ENCODE peak calls at places on chromosome 16, in four cellular contexts. One of them, this sample, is unnamed.

GRCh38 chr16:88691924-88692560 is 5.7 kb upstream of the SNAI3 start:
- DNase-seq in NB4: peak
- DNase-seq in breast epithelium: no peak
- DNase-seq in adrenal gland: no peak
- DNase-seq in this sample: no peak

GRCh38 chr16:1300664-1301476 is 8.6 kb upstream of the UBE2I start:
- DNase-seq in NB4: peak
- DNase-seq in breast epithelium: peak
- DNase-seq in adrenal gland: peak
- DNase-seq in this sample: peak

GRCh38 chr16:25106567-25107465 is 4.7 kb upstream of the LCMT1 start:
- DNase-seq in NB4: peak
- DNase-seq in breast epithelium: peak
- DNase-seq in adrenal gland: peak
- DNase-seq in this sample: peak

GRCh38 chr16:29775742-29776408 is 2.2 kb upstream of the ZG16 start:
- DNase-seq in NB4: no peak
- DNase-seq in breast epithelium: no peak
- DNase-seq in adrenal gland: no peak
- DNase-seq in this sample: no peak

GRCh38 chr16:88624977-88625576 is 13.3 kb upstream of the IL17C start:
- DNase-seq in NB4: no peak
- DNase-seq in breast epithelium: no peak
- DNase-seq in adrenal gland: no peak
- DNase-seq in this sample: no peak

GRCh38 chr16:78005881-78006280 is 16.5 kb upstream of the CLEC3A start:
- DNase-seq in NB4: peak
- DNase-seq in breast epithelium: no peak
- DNase-seq in adrenal gland: no peak
- DNase-seq in this sample: no peak

GRCh38 chr16:9797306-9797705 is 384.9 kb downstream of the GRIN2A start:
- DNase-seq in NB4: no peak
- DNase-seq in breast epithelium: no peak
- DNase-seq in adrenal gland: no peak
- DNase-seq in this sample: no peak

GRCh38 chr16:63922563-63922962 is 1199.3 kb downstream of the CDH11 start:
- DNase-seq in NB4: no peak
- DNase-seq in breast epithelium: no peak
- DNase-seq in adrenal gland: no peak
- DNase-seq in this sample: no peak

GRCh38 chr16:10668322-10669045 is 26.2 kb downstream of the TEKT5 start:
- DNase-seq in NB4: peak
- DNase-seq in breast epithelium: no peak
- DNase-seq in adrenal gland: no peak
- DNase-seq in this sample: no peak

GRCh38 chr16:30764816-30765465 is 2.8 kb downstream of the RNF40 start:
- DNase-seq in NB4: no peak
- DNase-seq in breast epithelium: no peak
- DNase-seq in adrenal gland: no peak
- DNase-seq in this sample: no peak

GRCh38 chr16:57422026-57422944 is 17.7 kb downstream of the CCL17 start:
- DNase-seq in NB4: peak
- DNase-seq in breast epithelium: no peak
- DNase-seq in adrenal gland: no peak
- DNase-seq in this sample: no peak

GRCh38 chr16:24208710-24209109 is 47.4 kb upstream of the CACNG3 start:
- DNase-seq in NB4: no peak
- DNase-seq in breast epithelium: no peak
- DNase-seq in adrenal gland: no peak
- DNase-seq in this sample: no peak

GRCh38 chr16:86663691-86664517 is 85.6 kb downstream of the FOXL1 start:
- DNase-seq in NB4: peak
- DNase-seq in breast epithelium: no peak
- DNase-seq in adrenal gland: no peak
- DNase-seq in this sample: peak

GRCh38 chr16:75138636-75139035 is 9.7 kb upstream of the ZFP1 start:
- DNase-seq in NB4: no peak
- DNase-seq in breast epithelium: no peak
- DNase-seq in adrenal gland: no peak
- DNase-seq in this sample: no peak

GRCh38 chr16:5649762-5650445 is 552.3 kb upstream of the EEF2KMT start:
- DNase-seq in NB4: no peak
- DNase-seq in breast epithelium: no peak
- DNase-seq in adrenal gland: no peak
- DNase-seq in this sample: peak

GRCh38 chr16:635573-636205 is 416 bp downstream of the METTL26 start:
- DNase-seq in NB4: peak
- DNase-seq in breast epithelium: no peak
- DNase-seq in adrenal gland: peak
- DNase-seq in this sample: no peak

GRCh38 chr16:88353691-88354090 is 29.1 kb upstream of the ZNF469 start:
- DNase-seq in NB4: no peak
- DNase-seq in breast epithelium: no peak
- DNase-seq in adrenal gland: no peak
- DNase-seq in this sample: no peak

GRCh38 chr16:15427648-15428239 is 6.6 kb upstream of the BMERB1 start:
- DNase-seq in NB4: peak
- DNase-seq in breast epithelium: peak
- DNase-seq in adrenal gland: peak
- DNase-seq in this sample: peak

GRCh38 chr16:76345093-76345735 is 68.0 kb downstream of the CNTNAP4 start:
- DNase-seq in NB4: no peak
- DNase-seq in breast epithelium: no peak
- DNase-seq in adrenal gland: peak
- DNase-seq in this sample: no peak

GRCh38 chr16:82456683-82457082 is 170.1 kb upstream of the CDH13 start:
- DNase-seq in NB4: peak
- DNase-seq in breast epithelium: peak
- DNase-seq in adrenal gland: peak
- DNase-seq in this sample: peak

GRCh38 chr16:2437032-2437790 is 8.0 kb downstream of the CCNF start:
- DNase-seq in NB4: no peak
- DNase-seq in breast epithelium: no peak
- DNase-seq in adrenal gland: no peak
- DNase-seq in this sample: no peak

GRCh38 chr16:56277040-56277439 is 85.8 kb downstream of the GNAO1 start:
- DNase-seq in NB4: no peak
- DNase-seq in breast epithelium: peak
- DNase-seq in adrenal gland: no peak
- DNase-seq in this sample: no peak

GRCh38 chr16:58684001-58684353 is 593 bp downstream of the SLC38A7 start:
- DNase-seq in NB4: peak
- DNase-seq in breast epithelium: no peak
- DNase-seq in adrenal gland: peak
- DNase-seq in this sample: no peak

GRCh38 chr16:17470002-17470870 is 524 bp downstream of the XYLT1 start:
- DNase-seq in NB4: peak
- DNase-seq in breast epithelium: no peak
- DNase-seq in adrenal gland: no peak
- DNase-seq in this sample: peak

GRCh38 chr16:49019826-49020401 is 261.7 kb downstream of the CBLN1 start:
- DNase-seq in NB4: no peak
- DNase-seq in breast epithelium: no peak
- DNase-seq in adrenal gland: no peak
- DNase-seq in this sample: peak

GRCh38 chr16:54160252-54160860 is 126.2 kb downstream of the IRX3 start:
- DNase-seq in NB4: no peak
- DNase-seq in breast epithelium: no peak
- DNase-seq in adrenal gland: no peak
- DNase-seq in this sample: peak

GRCh38 chr16:49441366-49441780 is 67.8 kb downstream of the C16orf78 start:
- DNase-seq in NB4: peak
- DNase-seq in breast epithelium: no peak
- DNase-seq in adrenal gland: peak
- DNase-seq in this sample: peak

GRCh38 chr16:30934827-30935557 is 11.6 kb downstream of the FBXL19 start:
- DNase-seq in NB4: peak
- DNase-seq in breast epithelium: no peak
- DNase-seq in adrenal gland: peak
- DNase-seq in this sample: peak

GRCh38 chr16:87060026-87060986 is 256.9 kb downstream of the C16orf95 start:
- DNase-seq in NB4: peak
- DNase-seq in breast epithelium: no peak
- DNase-seq in adrenal gland: peak
- DNase-seq in this sample: no peak

GRCh38 chr16:73390936-73391335 is 343.0 kb upstream of the ZFHX3 start:
- DNase-seq in NB4: no peak
- DNase-seq in breast epithelium: no peak
- DNase-seq in adrenal gland: no peak
- DNase-seq in this sample: no peak

GRCh38 chr16:61871837-61872777 is 164.1 kb downstream of the CDH8 start:
- DNase-seq in NB4: no peak
- DNase-seq in breast epithelium: no peak
- DNase-seq in adrenal gland: no peak
- DNase-seq in this sample: no peak

GRCh38 chr16:63188076-63188771 is 1152.0 kb upstream of the CDH8 start:
- DNase-seq in NB4: no peak
- DNase-seq in breast epithelium: no peak
- DNase-seq in adrenal gland: no peak
- DNase-seq in this sample: no peak

GRCh38 chr16:68617735-68618134 is 27.4 kb upstream of the CDH3 start:
- DNase-seq in NB4: no peak
- DNase-seq in breast epithelium: no peak
- DNase-seq in adrenal gland: no peak
- DNase-seq in this sample: no peak

GRCh38 chr16:2500937-2501750 is 12.6 kb upstream of the ATP6V0C start:
- DNase-seq in NB4: peak
- DNase-seq in breast epithelium: peak
- DNase-seq in adrenal gland: peak
- DNase-seq in this sample: peak

GRCh38 chr16:53754938-53755910 is 51.3 kb downstream of the FTO start:
- DNase-seq in NB4: no peak
- DNase-seq in breast epithelium: no peak
- DNase-seq in adrenal gland: peak
- DNase-seq in this sample: peak

GRCh38 chr16:1771072-1771863 is at the start of gene NME3:
- DNase-seq in NB4: peak
- DNase-seq in breast epithelium: peak
- DNase-seq in adrenal gland: peak
- DNase-seq in this sample: peak

GRCh38 chr16:90020838-90021382 is 1.7 kb upstream of the DBNDD1 start:
- DNase-seq in NB4: peak
- DNase-seq in breast epithelium: no peak
- DNase-seq in adrenal gland: no peak
- DNase-seq in this sample: no peak

GRCh38 chr16:22141746-22142145 is 20.6 kb upstream of the SDR42E2 start:
- DNase-seq in NB4: peak
- DNase-seq in breast epithelium: no peak
- DNase-seq in adrenal gland: no peak
- DNase-seq in this sample: no peak
- TF ChIP-seq CTCF in NB4: peak
- TF ChIP-seq CTCF in breast epithelium: no peak
- TF ChIP-seq CTCF in adrenal gland: no peak
- TF ChIP-seq CTCF in this sample: no peak

GRCh38 chr16:50683689-50684374 is 2.7 kb upstream of the SNX20 start:
- DNase-seq in NB4: peak
- DNase-seq in breast epithelium: no peak
- DNase-seq in adrenal gland: no peak
- DNase-seq in this sample: peak
- H3K4me3 ChIP-seq in NB4: peak
- H3K4me3 ChIP-seq in breast epithelium: no peak
- H3K4me3 ChIP-seq in adrenal gland: no peak
- H3K4me3 ChIP-seq in this sample: no peak

DNA sequence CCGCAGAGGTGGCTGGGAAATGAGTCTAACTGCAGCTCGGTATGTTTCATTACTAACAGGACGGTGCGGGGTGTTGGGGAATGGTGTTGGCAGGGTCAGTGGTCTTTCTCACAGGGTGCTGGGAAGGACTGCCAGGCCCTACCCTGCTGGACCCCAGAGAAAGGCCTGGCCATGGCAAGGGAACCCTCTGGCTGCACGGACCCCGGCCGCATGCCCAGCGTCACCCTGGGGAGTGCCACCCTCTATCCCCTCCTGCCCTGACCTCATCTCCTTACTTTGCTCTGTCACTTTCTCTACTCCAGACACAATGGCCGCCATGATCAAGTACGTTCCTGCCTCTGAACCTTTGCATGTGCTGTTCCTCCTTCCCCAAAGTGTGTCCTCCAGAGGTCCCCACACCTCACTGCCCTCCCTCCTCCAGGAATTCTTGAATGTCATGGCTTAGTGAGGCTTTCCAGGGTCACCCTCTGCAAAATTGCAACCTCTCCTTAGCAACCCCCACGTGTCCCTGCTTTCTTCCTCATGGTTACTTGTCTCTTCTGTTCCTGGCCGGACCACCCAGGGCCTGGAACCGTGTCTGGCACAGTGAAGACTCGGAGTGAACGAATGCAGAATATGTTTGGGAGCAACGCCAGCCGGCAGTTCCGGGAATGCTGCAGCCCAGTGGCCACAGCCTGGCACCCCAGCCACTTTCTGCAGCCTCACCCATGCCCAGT is 15.2 kb downstream of the ADAD2 start:
- DNase-seq in NB4: no peak
- DNase-seq in breast epithelium: no peak
- DNase-seq in adrenal gland: no peak
- DNase-seq in this sample: no peak
- TF ChIP-seq POLR2A in NB4: no peak
- TF ChIP-seq POLR2A in breast epithelium: no peak
- TF ChIP-seq POLR2A in adrenal gland: no peak
- TF ChIP-seq POLR2A in this sample: no peak

GRCh38 chr16:51201604-51202003 is 50.5 kb upstream of the SALL1 start:
- DNase-seq in NB4: peak
- DNase-seq in breast epithelium: no peak
- DNase-seq in adrenal gland: no peak
- DNase-seq in this sample: no peak
- TF ChIP-seq CTCF in NB4: peak
- TF ChIP-seq CTCF in breast epithelium: no peak
- TF ChIP-seq CTCF in adrenal gland: no peak
- TF ChIP-seq CTCF in this sample: no peak

GRCh38 chr16:67185003-67185865 is 1.5 kb upstream of the MATCAP1 start:
- DNase-seq in NB4: peak
- DNase-seq in breast epithelium: peak
- DNase-seq in adrenal gland: peak
- DNase-seq in this sample: peak
- H3K4me3 ChIP-seq in NB4: no peak
- H3K4me3 ChIP-seq in breast epithelium: peak
- H3K4me3 ChIP-seq in adrenal gland: no peak
- H3K4me3 ChIP-seq in this sample: no peak